ENCODE peak calls at places on chromosome 14, in nine cellular contexts. I is IMR-90; G is cardiac muscle cell; P is CD4-positive, alpha-beta T cell; N is pancreas; O is endothelial cell; T is stomach; Q is B cell; Z is transverse colon. V is an unnamed sample.

GRCh38 chr14:53525608-53526007 is 372.5 kb upstream of the DDHD1 start:
- DNase-seq in P (no peak), T (no peak), Z (no peak), I (no peak), N (no peak), O (no peak), G (no peak), Q (no peak), V (no peak)

GRCh38 chr14:47539065-47539464 is 136.3 kb downstream of the MDGA2 start:
- DNase-seq in I (no peak), Z (no peak), G (peak; percentile 29), Q (no peak), P (no peak), T (no peak), N (no peak), O (peak; percentile 6), V (peak; percentile 2)

GRCh38 chr14:104215706-104216334 is 77.4 kb downstream of the KIF26A start:
- DNase-seq in T (no peak), I (no peak), O (no peak), Q (no peak), P (no peak), Z (no peak), G (no peak), N (peak; percentile 30), V (no peak)

GRCh38 chr14:33736299-33736698 is 214.6 kb downstream of the EGLN3 start:
- DNase-seq in Z (no peak), O (no peak), N (no peak), T (no peak), I (no peak), Q (no peak), G (no peak), P (no peak), V (no peak)

GRCh38 chr14:73998736-73999135 is 20.4 kb downstream of the ENTPD5 start:
- DNase-seq in Q (no peak), N (no peak), O (no peak), G (no peak), Z (no peak), P (no peak), I (no peak), T (no peak), V (no peak)

GRCh38 chr14:29348504-29348903 is 579.1 kb downstream of the PRKD1 start:
- DNase-seq in Z (no peak), P (no peak), I (peak; percentile 21), N (no peak), O (no peak), T (no peak), G (no peak), Q (no peak), V (no peak)

GRCh38 chr14:67943947-67944346 is 124.4 kb downstream of the RAD51B start:
- DNase-seq in Q (peak; percentile 75), O (peak; percentile 70), Z (peak; percentile 75), P (peak; percentile 12), T (peak; percentile 68), G (peak; percentile 87), N (no peak), I (peak; percentile 87), V (peak; percentile 75)

GRCh38 chr14:88247228-88247627 is 75.8 kb downstream of the KCNK10 start:
- DNase-seq in N (no peak), P (no peak), Z (no peak), T (no peak), Q (no peak), G (no peak), I (no peak), O (no peak), V (no peak)

GRCh38 chr14:64706552-64707193 is 2.4 kb downstream of the PLEKHG3 start:
- DNase-seq in N (no peak), P (no peak), Z (no peak), Q (no peak), T (no peak), O (peak; percentile 38), I (no peak), G (no peak), V (no peak)

GRCh38 chr14:74491952-74492351 is 1.2 kb downstream of the NPC2 start:
- DNase-seq in N (no peak), I (peak; percentile 40), T (no peak), G (peak; percentile 39), Q (peak; percentile 51), O (no peak), P (no peak), Z (no peak), V (no peak)

GRCh38 chr14:30482270-30482669 is 76.7 kb upstream of the G2E3 start:
- DNase-seq in T (no peak), G (no peak), N (no peak), Z (no peak), I (no peak), Q (no peak), O (no peak), P (no peak), V (no peak)

GRCh38 chr14:89185919-89186849 is 230.8 kb downstream of the FOXN3 start:
- DNase-seq in Z (no peak), T (no peak), Q (no peak), G (peak; percentile 41), O (no peak), N (no peak), I (peak; percentile 88), P (no peak), V (no peak)

GRCh38 chr14:33686218-33686617 is 264.7 kb downstream of the EGLN3 start:
- DNase-seq in G (no peak), N (no peak), Z (no peak), I (peak; percentile 7), Q (no peak), P (no peak), O (no peak), T (no peak), V (no peak)

GRCh38 chr14:57833304-57833703 is 32.6 kb downstream of the SLC35F4 start:
- DNase-seq in G (no peak), N (no peak), P (no peak), I (peak; percentile 88), Z (no peak), O (no peak), Q (no peak), T (no peak), V (peak; percentile 20)

GRCh38 chr14:51002406-51002984 is 58.2 kb upstream of the PYGL start:
- DNase-seq in Q (no peak), T (no peak), I (no peak), O (no peak), G (no peak), P (no peak), N (no peak), Z (no peak), V (no peak)

GRCh38 chr14:51917186-51917585 is 56.8 kb downstream of the GNG2 start:
- DNase-seq in Q (no peak), G (no peak), N (no peak), I (no peak), O (no peak), Z (no peak), P (no peak), T (no peak), V (no peak)

GRCh38 chr14:68178282-68178681 is 358.7 kb downstream of the RAD51B start:
- DNase-seq in Z (no peak), P (no peak), O (no peak), N (no peak), I (no peak), G (no peak), T (no peak), Q (no peak), V (no peak)

GRCh38 chr14:32939254-32940065 is 781 bp downstream of the NPAS3 start:
- DNase-seq in G (peak; percentile 82), I (peak; percentile 16), Z (peak; percentile 70), T (peak; percentile 68), N (peak; percentile 87), O (peak; percentile 81), P (no peak), Q (no peak), V (peak; percentile 20)

GRCh38 chr14:96225745-96226151 is 21.1 kb downstream of the BDKRB2 start:
- DNase-seq in T (no peak), Z (peak; percentile 76), O (peak; percentile 33), P (no peak), G (peak; percentile 55), N (no peak), Q (no peak), I (peak; percentile 64), V (no peak)
- TF ChIP-seq CTCF in T (no peak), Z (no peak), O (no peak), P (no peak), G (peak; percentile 19), N (no peak), Q (no peak), I (peak; percentile 46), V (no peak)

GRCh38 chr14:102209224-102209966 is 69.7 kb downstream of the WDR20 start:
- DNase-seq in Z (no peak), I (peak; percentile 28), T (no peak), P (no peak), G (peak; percentile 54), O (no peak), N (peak; percentile 26), Q (no peak), V (peak; percentile 21)
- TF ChIP-seq CTCF in Z (no peak), I (peak; percentile 22), T (no peak), P (no peak), G (peak; percentile 25), O (no peak), N (no peak), Q (no peak), V (no peak)

DNA sequence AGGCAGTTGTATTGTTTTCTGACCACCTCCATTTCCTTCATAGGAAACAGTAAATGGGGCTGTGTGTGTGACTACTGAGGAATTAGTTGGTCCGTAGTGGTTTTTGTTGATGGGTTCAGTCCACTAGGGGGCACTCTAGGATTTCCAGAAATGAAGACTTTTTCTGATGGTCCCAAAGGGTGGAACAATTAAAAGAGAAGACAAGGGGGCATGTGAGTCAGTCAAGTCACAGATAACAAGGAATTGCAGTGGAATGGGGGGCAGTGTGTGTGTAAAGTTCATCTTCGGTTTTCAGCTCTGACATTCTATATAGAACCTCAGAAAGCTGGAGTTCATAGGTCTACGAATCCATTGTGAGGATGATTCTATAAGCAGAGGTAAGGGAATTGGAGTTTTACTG is 186.6 kb upstream of the OR4E1 start:
- DNase-seq in I (no peak), Z (no peak), N (no peak), Q (peak; percentile 7), P (no peak), G (peak; percentile 23), T (no peak), O (peak; percentile 18), V (peak; percentile 8)
- TF ChIP-seq CTCF in I (peak; percentile 25), Z (no peak), N (peak; percentile 9), Q (peak; percentile 8), P (peak; percentile 67), G (peak; percentile 53), T (peak; percentile 19), O (peak; percentile 70), V (peak; percentile 56)

GRCh38 chr14:59475709-59476108 is 8.5 kb downstream of the L3HYPDH start:
- DNase-seq in O (no peak), T (no peak), P (no peak), I (no peak), N (no peak), G (peak; percentile 14), Z (no peak), Q (no peak), V (no peak)

GRCh38 chr14:59481407-59482119 is 2.6 kb downstream of the L3HYPDH start:
- DNase-seq in T (no peak), Q (no peak), I (peak; percentile 60), N (no peak), P (no peak), G (no peak), Z (no peak), O (no peak), V (no peak)

GRCh38 chr14:59482471-59483331 is 1.5 kb downstream of the L3HYPDH start:
- DNase-seq in I (peak; percentile 95), O (no peak), Q (no peak), T (no peak), G (peak; percentile 23), Z (peak; percentile 20), P (no peak), N (no peak), V (peak; percentile 37)

GRCh38 chr14:59482120-59482434 is 2.1 kb downstream of the L3HYPDH start:
- DNase-seq in Q (no peak), O (no peak), Z (no peak), I (no peak), P (no peak), G (no peak), T (no peak), N (no peak), V (no peak)

GRCh38 chr14:59478540-59478939 is 5.7 kb downstream of the L3HYPDH start:
- DNase-seq in O (no peak), N (no peak), Q (no peak), G (no peak), T (no peak), P (no peak), Z (no peak), I (no peak), V (no peak)
- TF ChIP-seq CTCF in O (no peak), N (no peak), Q (no peak), G (no peak), T (no peak), P (no peak), Z (no peak), I (no peak), V (no peak)